ENCODE peak calls at places on chromosomes 2 and 18, in eight cellular contexts. P is upper lobe of left lung, Y is tibial nerve, R is gastrocnemius medialis, E is HCT116, D is heart left ventricle, N is IMR-90, S is A549. A is an unnamed sample.

GRCh38 chr2:10240911-10241610 is 61.6 kb upstream of the HPCAL1 start:
- DNase-seq in P (no peak), Y (no peak), R (peak; percentile 3), E (no peak), D (no peak), N (no peak), S (no peak), A (no peak)

GRCh38 chr2:118644190-118644589 is 203.3 kb downstream of the EN1 start:
- DNase-seq in P (no peak), Y (no peak), R (no peak), E (no peak), D (no peak), N (no peak), S (no peak), A (no peak)

GRCh38 chr18:77911973-77912372 is 662.3 kb downstream of the GALR1 start:
- DNase-seq in P (no peak), Y (no peak), R (no peak), E (no peak), D (no peak), N (no peak), S (no peak), A (no peak)

GRCh38 chr18:48152549-48152948 is 222.1 kb upstream of the SMAD2 start:
- DNase-seq in P (no peak), Y (no peak), R (peak; percentile 42), E (no peak), D (no peak), N (no peak), S (no peak), A (no peak)

GRCh38 chr18:54223568-54224241 is 764 bp downstream of the MBD2 start:
- DNase-seq in P (peak; percentile 44), Y (peak; percentile 38), R (peak; percentile 29), E (peak; percentile 59), D (peak; percentile 61), N (peak; percentile 92), S (peak; percentile 46), A (no peak)

GRCh38 chr2:100941646-100942240 is 60.3 kb upstream of the RPL31 start:
- DNase-seq in P (no peak), Y (no peak), R (no peak), E (no peak), D (no peak), N (peak; percentile 54), S (no peak), A (no peak)

GRCh38 chr18:72208920-72209676 is 335.0 kb downstream of the CBLN2 start:
- DNase-seq in P (no peak), Y (no peak), R (no peak), E (no peak), D (no peak), N (no peak), S (no peak), A (no peak)

GRCh38 chr2:201675454-201675853 is 23.0 kb downstream of the MPP4 start:
- DNase-seq in P (no peak), Y (no peak), R (no peak), E (no peak), D (no peak), N (no peak), S (no peak), A (no peak)

GRCh38 chr2:224671731-224672130 is 44.4 kb downstream of the CCDC195 start:
- DNase-seq in P (no peak), Y (no peak), R (no peak), E (no peak), D (no peak), N (no peak), S (no peak), A (no peak)

DNA sequence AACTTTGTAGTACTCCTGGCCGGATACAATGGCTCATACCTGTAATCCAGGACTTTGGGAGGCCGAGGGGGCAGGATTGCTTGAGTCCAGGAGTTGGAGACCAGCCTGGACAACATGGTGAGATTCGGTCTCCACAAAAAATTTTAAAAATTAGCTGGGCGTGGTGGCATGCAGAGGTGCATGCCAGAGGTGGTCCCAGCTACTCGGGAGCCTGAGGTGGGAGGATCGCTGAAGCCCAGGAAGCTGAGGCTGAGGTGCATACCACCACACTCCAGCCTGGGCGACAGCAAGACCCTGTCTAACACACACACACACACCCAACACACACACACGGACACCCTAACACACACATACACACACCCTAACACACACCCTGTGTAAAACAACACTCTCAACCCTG is 55.6 kb downstream of the HDAC4 start:
- DNase-seq in P (no peak), Y (no peak), R (no peak), E (no peak), D (no peak), N (no peak), S (no peak), A (no peak)
- TF ChIP-seq CTCF in P (no peak), Y (no peak), R (no peak), E (no peak), D (no peak), N (no peak), S (no peak), A (no peak)

DNA sequence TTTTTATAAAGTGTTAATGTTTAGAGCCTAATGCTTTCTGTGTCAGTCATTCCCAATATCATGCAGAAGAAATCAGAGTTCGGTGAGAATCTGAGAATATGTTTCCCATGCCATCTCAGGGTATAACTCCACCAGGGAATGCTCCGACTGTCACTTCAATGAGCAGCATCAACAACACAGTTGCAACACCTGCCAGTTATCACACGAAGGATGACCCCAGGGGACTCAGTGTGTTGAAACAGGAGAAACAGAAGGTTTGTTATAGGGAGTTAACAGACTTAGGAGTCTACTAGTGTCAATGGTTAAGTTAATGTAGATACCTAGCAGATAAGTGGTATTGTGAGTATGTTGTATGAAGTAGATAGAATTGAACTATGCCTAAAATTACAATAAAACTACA is 31.0 kb downstream of the VAPA start:
- DNase-seq in P (no peak), Y (no peak), R (no peak), E (no peak), D (no peak), N (no peak), S (no peak), A (no peak)
- TF ChIP-seq POLR2A in P (no peak), Y (no peak), R (no peak), E (no peak), D (no peak), N (no peak), S (no peak), A (no peak)

GRCh38 chr2:30349691-30350090 is 97.4 kb upstream of the LCLAT1 start:
- DNase-seq in P (no peak), Y (no peak), R (no peak), E (no peak), D (no peak), N (no peak), S (no peak), A (no peak)
- TF ChIP-seq CTCF in P (no peak), Y (no peak), R (no peak), E (no peak), D (no peak), N (no peak), S (no peak), A (no peak)

DNA sequence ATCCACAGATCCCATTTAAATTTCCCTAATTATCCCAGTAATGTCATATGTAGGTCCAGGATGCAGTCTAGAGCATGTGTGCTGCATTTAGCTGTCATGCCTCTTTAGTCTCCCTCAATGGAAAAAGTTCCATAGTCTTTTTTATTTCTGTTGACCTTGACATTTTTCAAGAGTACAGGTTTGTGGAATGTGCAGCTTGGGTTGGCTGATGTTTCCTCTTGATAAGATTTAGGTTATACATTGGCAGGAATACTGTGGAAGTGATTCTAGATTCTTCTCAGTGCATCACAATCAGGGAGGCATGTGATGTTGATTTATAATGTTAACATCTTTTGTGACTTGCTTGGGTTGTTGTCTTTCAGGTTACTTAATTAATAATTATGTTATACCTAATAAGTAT is 42.5 kb downstream of the PPM1B start:
- DNase-seq in P (no peak), Y (no peak), R (no peak), E (no peak), D (no peak), N (no peak), S (no peak), A (no peak)
- TF ChIP-seq POLR2A in P (no peak), Y (no peak), R (no peak), E (no peak), D (no peak), N (no peak), S (no peak), A (no peak)

GRCh38 chr2:170969030-170969429 is 40.0 kb downstream of the GORASP2 start:
- DNase-seq in P (no peak), Y (no peak), R (no peak), E (no peak), D (no peak), N (no peak), S (no peak), A (no peak)

GRCh38 chr2:170965446-170966225 is 36.6 kb downstream of the GORASP2 start:
- DNase-seq in P (no peak), Y (no peak), R (no peak), E (no peak), D (no peak), N (peak; percentile 44), S (no peak), A (no peak)

GRCh38 chr2:170968205-170969003 is 39.4 kb downstream of the GORASP2 start:
- DNase-seq in P (no peak), Y (no peak), R (no peak), E (no peak), D (no peak), N (no peak), S (no peak), A (no peak)

GRCh38 chr2:170967553-170967952 is 38.5 kb downstream of the GORASP2 start:
- DNase-seq in P (no peak), Y (no peak), R (no peak), E (no peak), D (no peak), N (no peak), S (no peak), A (no peak)

DNA sequence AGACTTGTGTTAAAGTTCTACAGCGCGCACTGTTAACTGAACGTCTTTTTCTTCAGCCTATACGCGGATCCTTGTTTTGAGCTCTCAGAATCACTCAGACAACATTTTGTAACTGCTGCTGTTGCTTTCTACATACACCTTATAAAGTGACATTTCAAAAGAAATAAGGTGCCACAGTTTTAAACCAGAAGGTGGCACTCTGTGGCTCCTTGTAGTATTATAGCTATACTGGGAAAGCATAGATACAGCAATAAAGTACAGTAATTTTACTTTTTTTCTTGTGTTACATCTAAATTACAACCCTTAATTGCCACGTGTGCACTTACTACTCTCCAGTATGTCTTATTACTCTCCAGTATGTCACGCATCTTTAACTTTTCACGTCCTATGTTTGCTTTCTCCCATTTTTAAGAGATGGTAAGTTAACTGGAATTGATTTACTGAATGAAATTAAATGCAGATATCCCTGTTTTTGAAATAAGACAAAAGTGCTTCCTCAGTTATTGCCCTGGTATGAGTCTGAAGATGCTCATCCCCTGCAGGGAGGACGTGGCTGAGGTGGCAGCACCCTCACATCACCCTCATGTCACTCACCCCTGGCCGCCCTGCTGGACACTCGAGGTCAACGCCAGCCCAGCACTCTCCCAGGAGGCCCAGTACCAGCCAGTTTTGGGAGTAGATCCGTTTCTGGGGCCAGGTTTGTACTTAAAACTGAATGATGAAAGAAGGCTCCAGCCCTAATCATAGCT is 37.8 kb downstream of the GORASP2 start:
- DNase-seq in P (no peak), Y (no peak), R (no peak), E (no peak), D (no peak), N (no peak), S (peak; percentile 61), A (no peak)
- TF ChIP-seq CTCF in P (no peak), Y (peak; percentile 4), R (no peak), E (peak; percentile 50), D (no peak), N (no peak), S (peak; percentile 40), A (no peak)